ENCODE peak calls at places on chromosome 2, in four cellular contexts. K is heart right ventricle, E is fibroblast of the aortic adventitia, A is cardiac fibroblast. G is an unnamed sample.

GRCh38 chr2:9095226-9095625 is 91.7 kb upstream of the MBOAT2 start:
- DNase-seq in K (no peak), E (no peak), A (no peak), G (no peak)

GRCh38 chr2:176085861-176086771 is 2.4 kb upstream of the EVX2 start:
- DNase-seq in A (peak; percentile 38), E (peak; percentile 37), K (no peak), G (peak; percentile 50)

GRCh38 chr2:169895294-169895985 is 68.2 kb downstream of the UBR3 start:
- DNase-seq in E (peak; percentile 25), K (no peak), A (peak; percentile 25), G (no peak)

GRCh38 chr2:229927817-229928321 is 5.6 kb downstream of the FBXO36 start:
- DNase-seq in A (no peak), E (peak; percentile 27), K (no peak), G (peak; percentile 18)

GRCh38 chr2:176137883-176138282 is 8.4 kb downstream of the HOXD8 start:
- DNase-seq in K (no peak), E (no peak), A (no peak), G (no peak)

GRCh38 chr2:15984367-15985255 is 44.3 kb downstream of the MYCN start:
- DNase-seq in K (peak; percentile 26), E (no peak), A (no peak), G (no peak)

GRCh38 chr2:215847056-215847455 is 166.3 kb downstream of the MREG start:
- DNase-seq in A (no peak), K (no peak), E (no peak), G (no peak)

GRCh38 chr2:72603481-72603880 is 222.4 kb downstream of the EXOC6B start:
- DNase-seq in A (peak; percentile 21), E (peak; percentile 16), K (no peak), G (no peak)

GRCh38 chr2:100248971-100249370 is 73.3 kb downstream of the LONRF2 start:
- DNase-seq in A (no peak), K (no peak), E (no peak), G (no peak)

GRCh38 chr2:20071397-20072383 is 20.3 kb upstream of the LAPTM4A start:
- DNase-seq in K (peak; percentile 67), E (peak; percentile 99), A (peak; percentile 98), G (peak; percentile 87)

GRCh38 chr2:29201979-29202378 is 86.8 kb downstream of the CLIP4 start:
- DNase-seq in E (no peak), A (no peak), K (no peak), G (no peak)

GRCh38 chr2:3626118-3626816 is 31.4 kb downstream of the COLEC11 start:
- DNase-seq in A (peak; percentile 84), K (no peak), E (no peak), G (no peak)

GRCh38 chr2:126220336-126220735 is 435.6 kb upstream of the GYPC start:
- DNase-seq in E (no peak), K (no peak), A (peak; percentile 76), G (peak; percentile 3)

GRCh38 chr2:235131334-235132305 is 179.8 kb downstream of the SH3BP4 start:
- DNase-seq in E (no peak), K (no peak), A (no peak), G (no peak)

GRCh38 chr2:183001948-183002347 is 36.3 kb downstream of the NCKAP1 start:
- DNase-seq in A (no peak), K (no peak), E (no peak), G (no peak)

GRCh38 chr2:239950144-239950920 is 74.8 kb downstream of the NDUFA10 start:
- DNase-seq in E (no peak), K (no peak), A (no peak), G (no peak)

GRCh38 chr2:73968357-73968937 is 16.3 kb upstream of the TET3 start:
- DNase-seq in A (no peak), K (no peak), E (no peak), G (no peak)

GRCh38 chr2:229901819-229902218 is 20.0 kb downstream of the TRIP12 start:
- DNase-seq in K (no peak), E (peak; percentile 77), A (peak; percentile 67), G (peak; percentile 90)

GRCh38 chr2:195018462-195018861 is 638.6 kb upstream of the SLC39A10 start:
- DNase-seq in A (no peak), K (no peak), E (no peak), G (no peak)

GRCh38 chr2:166373951-166374350 is 1.8 kb downstream of the SCN9A start:
- DNase-seq in K (no peak), A (peak; percentile 34), E (peak; percentile 41), G (peak; percentile 89)

GRCh38 chr2:44351088-44351487 is 10.2 kb downstream of the PREPL start:
- DNase-seq in E (peak; percentile 59), A (peak; percentile 30), K (no peak), G (no peak)

GRCh38 chr2:182912518-182912915 is 46.1 kb upstream of the FRZB start:
- DNase-seq in K (no peak), A (no peak), E (no peak), G (no peak)

GRCh38 chr2:238174291-238174690 is 15.5 kb downstream of the ERFE start:
- DNase-seq in E (no peak), K (no peak), A (no peak), G (no peak)

GRCh38 chr2:102204638-102205037 is 17.8 kb downstream of the IL1RL2 start:
- DNase-seq in A (no peak), K (no peak), E (no peak), G (no peak)

GRCh38 chr2:234427081-234428058 is 69.5 kb downstream of the ARL4C start:
- DNase-seq in K (no peak), E (peak; percentile 92), A (peak; percentile 93), G (no peak)

GRCh38 chr2:169362346-169363026 is at the start of gene LRP2:
- DNase-seq in K (no peak), E (no peak), A (peak; percentile 4), G (no peak)

GRCh38 chr2:208254871-208255556 is at the start of gene IDH1:
- DNase-seq in E (peak; percentile 93), K (peak; percentile 98), A (peak; percentile 96), G (peak; percentile 97)
- TF ChIP-seq CTCF in E (peak; percentile 44), K (peak; percentile 42), A (peak; percentile 38), G (peak; percentile 55)

DNA sequence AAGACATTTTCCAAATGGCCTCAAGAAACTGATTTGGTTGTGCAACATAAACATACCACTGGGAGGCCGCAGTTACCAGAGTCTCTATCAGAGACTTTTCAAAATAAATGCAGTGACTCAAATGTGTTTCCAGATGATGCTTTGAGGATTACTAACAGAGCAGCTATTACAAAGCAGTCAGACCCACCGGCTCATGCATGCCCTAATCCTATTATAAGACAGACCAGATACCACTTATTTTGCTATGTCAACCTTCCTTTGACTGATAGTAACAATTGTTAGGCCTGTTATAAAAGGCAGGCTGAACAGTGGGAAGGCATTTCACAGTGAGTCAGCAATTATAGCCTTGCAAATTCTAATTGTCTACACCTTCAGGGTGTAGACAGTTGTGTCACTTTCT is 217.7 kb downstream of the LRRTM1 start:
- DNase-seq in A (peak; percentile 67), E (peak; percentile 78), K (no peak), G (peak; percentile 56)
- TF ChIP-seq CTCF in A (no peak), E (peak; percentile 31), K (no peak), G (no peak)

DNA sequence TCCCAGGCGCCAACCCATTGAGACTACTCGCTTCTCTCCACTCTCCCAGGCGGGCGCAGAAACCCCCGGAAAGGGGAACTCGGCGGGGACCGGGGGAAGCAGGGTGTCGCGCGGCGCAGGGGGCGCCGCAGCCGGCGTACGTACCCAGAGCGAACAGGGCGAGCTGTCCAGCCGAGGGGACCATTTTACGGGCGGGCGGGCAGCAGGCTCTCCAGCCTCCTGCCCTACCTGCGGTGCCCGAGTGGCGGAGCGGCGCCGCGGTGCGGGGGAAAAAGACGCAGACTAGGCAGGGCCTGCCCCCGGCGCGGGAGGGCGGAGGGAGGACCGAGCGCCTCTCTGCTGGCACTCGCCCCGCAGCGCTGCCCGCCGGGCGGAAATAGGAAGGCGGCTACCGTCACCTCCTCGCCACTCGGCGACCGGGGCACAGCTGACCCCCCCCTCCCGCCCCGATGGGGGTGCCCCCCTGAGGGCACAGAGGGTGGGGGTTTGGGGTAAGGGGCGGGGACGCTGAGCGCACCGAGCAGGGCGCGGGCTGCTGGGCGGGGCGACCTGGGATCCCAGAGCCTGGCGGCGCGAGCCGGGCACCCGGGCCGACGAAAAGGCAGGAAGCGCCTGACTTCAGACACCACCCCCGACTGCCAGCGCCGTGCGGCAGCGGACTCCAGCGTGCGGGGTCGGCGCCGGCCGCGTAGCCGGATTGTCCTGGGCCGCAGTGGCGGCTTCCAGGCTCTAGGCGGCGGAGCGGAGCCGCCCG is at the start of gene TGFA:
- DNase-seq in A (peak; percentile 31), E (no peak), K (peak; percentile 65), G (peak; percentile 89)
- TF ChIP-seq CTCF in A (peak; percentile 58), E (peak; percentile 70), K (peak; percentile 72), G (peak; percentile 84)

DNA sequence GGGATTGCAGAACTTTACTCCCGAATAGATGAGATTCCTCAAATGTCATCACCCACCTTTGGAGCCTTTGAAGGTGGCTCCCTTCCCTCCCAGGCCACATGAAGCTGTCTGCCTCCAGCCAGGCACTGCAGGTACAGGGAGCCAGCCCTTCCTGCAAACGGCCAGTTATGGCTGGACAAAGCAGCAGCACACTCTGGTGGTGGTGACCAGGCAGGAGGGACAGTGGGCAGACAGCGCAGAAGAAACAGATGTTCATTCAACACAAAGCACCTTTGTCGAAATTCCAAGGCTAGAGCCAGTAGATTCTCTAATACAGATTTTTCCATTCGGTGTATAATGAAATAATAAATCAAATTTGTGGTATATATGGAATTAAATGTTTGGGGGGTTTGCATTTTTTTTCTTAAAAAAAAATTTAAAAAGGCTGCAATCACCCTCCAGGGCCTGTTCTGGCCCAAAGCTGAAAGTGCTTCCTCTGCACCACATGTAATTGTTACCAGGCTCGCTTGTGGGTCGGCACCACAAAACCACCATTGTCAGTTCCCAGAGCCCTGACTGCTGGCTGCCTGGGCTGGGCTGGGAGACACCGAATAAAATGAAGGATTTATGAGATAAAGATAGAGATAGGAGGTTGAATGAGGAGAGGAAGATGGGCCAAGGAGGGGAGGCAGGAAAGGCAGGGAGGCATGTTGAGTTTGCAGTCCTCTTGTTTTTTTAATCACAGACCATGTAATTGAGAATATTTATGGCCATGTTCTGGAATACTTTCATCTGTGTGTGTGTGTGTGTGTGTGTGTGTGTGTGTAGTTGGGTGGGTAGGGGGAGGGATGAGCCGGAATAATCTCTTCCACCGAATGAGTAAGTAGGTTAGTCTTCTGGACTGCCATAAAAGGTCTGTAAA is 14.5 kb downstream of the NRP2 start:
- DNase-seq in E (no peak), K (no peak), A (peak; percentile 32), G (no peak)
- TF ChIP-seq CTCF in E (peak; percentile 21), K (no peak), A (peak; percentile 5), G (no peak)